ENCODE peak calls at places on chromosome 16, in five cellular contexts. O, T, D, W and Z are unnamed samples.

GRCh38 chr16:9090101-9090959 is 1.1 kb upstream of the HAPSTR1 start:
- DNase-seq in O (peak; percentile 64), T (no peak), D (peak; percentile 80), W (peak; percentile 50), Z (peak; percentile 57)

GRCh38 chr16:534089-534635 is 6.7 kb downstream of the CAPN15 start:
- DNase-seq in O (no peak), T (no peak), D (no peak), W (no peak), Z (peak; percentile 71)

GRCh38 chr16:48067388-48067787 is 88.4 kb downstream of the ABCC12 start:
- DNase-seq in O (no peak), T (no peak), D (no peak), W (no peak), Z (no peak)

GRCh38 chr16:28101533-28101890 is 38.0 kb upstream of the GSG1L start:
- DNase-seq in O (no peak), T (no peak), D (no peak), W (no peak), Z (no peak)

GRCh38 chr16:21001262-21001661 is 100.7 kb downstream of the LYRM1 start:
- DNase-seq in O (peak; percentile 80), T (peak; percentile 38), D (peak; percentile 63), W (peak; percentile 35), Z (no peak)

GRCh38 chr16:71467810-71468209 is 5.8 kb upstream of the ZNF23 start:
- DNase-seq in O (peak; percentile 76), T (no peak), D (peak; percentile 85), W (peak; percentile 69), Z (peak; percentile 70)

GRCh38 chr16:59463776-59464175 is 729.7 kb upstream of the GOT2 start:
- DNase-seq in O (no peak), T (no peak), D (no peak), W (no peak), Z (no peak)

GRCh38 chr16:71426069-71426879 is 15.6 kb downstream of the TLE7 start:
- DNase-seq in O (peak; percentile 95), T (peak; percentile 95), D (peak; percentile 88), W (peak; percentile 70), Z (peak; percentile 81)

GRCh38 chr16:80356365-80356764 is 184.4 kb upstream of the DYNLRB2 start:
- DNase-seq in O (no peak), T (no peak), D (no peak), W (no peak), Z (no peak)

GRCh38 chr16:53053967-53054669 is 673 bp upstream of the CHD9 start:
- DNase-seq in O (no peak), T (no peak), D (no peak), W (peak; percentile 63), Z (peak; percentile 34)

GRCh38 chr16:5006348-5007193 is 27.2 kb downstream of the NAGPA start:
- DNase-seq in O (no peak), T (no peak), D (no peak), W (no peak), Z (no peak)

GRCh38 chr16:27980919-27981670 is 82.4 kb downstream of the GSG1L start:
- DNase-seq in O (no peak), T (no peak), D (no peak), W (no peak), Z (no peak)

GRCh38 chr16:12231666-12232065 is 255.1 kb downstream of the SNX29 start:
- DNase-seq in O (no peak), T (no peak), D (no peak), W (peak; percentile 84), Z (no peak)

GRCh38 chr16:87702325-87702811 is 63.4 kb downstream of the KLHDC4 start:
- DNase-seq in O (peak; percentile 83), T (no peak), D (peak; percentile 79), W (peak; percentile 30), Z (peak; percentile 26)

GRCh38 chr16:4891886-4892216 is 44.6 kb downstream of the UBN1 start:
- DNase-seq in O (no peak), T (no peak), D (no peak), W (peak; percentile 21), Z (no peak)

GRCh38 chr16:54407596-54407995 is 121.0 kb upstream of the IRX3 start:
- DNase-seq in O (no peak), T (no peak), D (no peak), W (peak; percentile 78), Z (no peak)

GRCh38 chr16:51540259-51540658 is 389.2 kb upstream of the SALL1 start:
- DNase-seq in O (no peak), T (no peak), D (no peak), W (peak; percentile 74), Z (no peak)

GRCh38 chr16:59973966-59974365 is 1239.8 kb upstream of the GOT2 start:
- DNase-seq in O (no peak), T (no peak), D (no peak), W (peak; percentile 1), Z (no peak)

GRCh38 chr16:55078153-55078552 is 147.5 kb downstream of the IRX5 start:
- DNase-seq in O (no peak), T (no peak), D (no peak), W (no peak), Z (no peak)

GRCh38 chr16:3541527-3542152 is 35.6 kb downstream of the NLRC3 start:
- DNase-seq in O (peak; percentile 24), T (no peak), D (peak; percentile 67), W (no peak), Z (no peak)

GRCh38 chr16:81551141-81551808 is 106.7 kb downstream of the CMIP start:
- DNase-seq in O (no peak), T (no peak), D (no peak), W (peak; percentile 92), Z (no peak)

GRCh38 chr16:87697256-87697655 is 68.5 kb downstream of the KLHDC4 start:
- DNase-seq in O (no peak), T (no peak), D (no peak), W (no peak), Z (no peak)

GRCh38 chr16:54177052-54177856 is 109.3 kb downstream of the IRX3 start:
- DNase-seq in O (no peak), T (no peak), D (no peak), W (no peak), Z (no peak)

GRCh38 chr16:1169285-1170075 is 16.6 kb downstream of the CACNA1H start:
- DNase-seq in O (no peak), T (no peak), D (no peak), W (no peak), Z (no peak)

GRCh38 chr16:69083306-69083941 is 22.0 kb upstream of the HAS3 start:
- DNase-seq in O (no peak), T (no peak), D (no peak), W (no peak), Z (no peak)

GRCh38 chr16:987846-988245 is 6.3 kb downstream of the SOX8 start:
- DNase-seq in O (no peak), T (no peak), D (no peak), W (no peak), Z (no peak)

GRCh38 chr16:20851601-20852000 is 45.3 kb downstream of the REXO5 start:
- DNase-seq in O (no peak), T (peak; percentile 28), D (no peak), W (peak; percentile 96), Z (peak; percentile 75)

GRCh38 chr16:82111944-82112343 is 58.1 kb downstream of the MPHOSPH6 start:
- DNase-seq in O (no peak), T (no peak), D (no peak), W (no peak), Z (peak; percentile 14)

DNA sequence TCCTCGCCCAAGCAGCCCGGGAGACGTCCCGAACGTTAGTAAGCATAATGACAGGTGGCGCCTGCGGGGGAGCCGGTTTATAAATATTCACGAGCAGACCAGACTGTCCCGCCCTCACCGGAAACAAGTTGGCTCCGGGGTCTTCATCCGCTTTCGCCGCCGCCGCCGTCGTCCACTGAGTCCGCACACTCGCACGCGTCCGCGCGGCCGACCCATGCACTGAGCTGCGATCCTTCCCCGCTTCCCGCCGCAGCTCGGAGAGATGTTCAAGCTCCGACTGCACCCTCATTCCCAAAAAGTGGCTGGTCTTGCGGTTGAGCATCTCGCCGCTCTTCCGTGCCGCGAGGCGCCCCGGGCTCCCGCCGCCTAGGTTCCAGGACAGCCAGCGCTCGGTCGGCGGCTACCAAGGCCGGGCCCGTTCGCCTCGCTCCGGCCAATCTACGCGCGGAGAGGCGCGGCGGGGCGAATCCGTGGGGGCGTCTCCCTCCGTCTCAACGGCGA is 385 bp downstream of the CFAP119 start:
- DNase-seq in O (peak; percentile 80), T (no peak), D (peak; percentile 70), W (peak; percentile 61), Z (peak; percentile 58)
- TF ChIP-seq EZH2phosphoT487 in O (no peak), T (no peak), D (no peak), W (no peak), Z (no peak)

GRCh38 chr16:57517397-57518367 is 18.7 kb downstream of the CCDC102A start:
- DNase-seq in O (no peak), T (no peak), D (no peak), W (no peak), Z (no peak)

GRCh38 chr16:57518520-57518919 is 17.9 kb downstream of the CCDC102A start:
- DNase-seq in O (peak; percentile 31), T (no peak), D (no peak), W (no peak), Z (no peak)

GRCh38 chr16:57516176-57516725 is 20.1 kb downstream of the CCDC102A start:
- DNase-seq in O (no peak), T (no peak), D (no peak), W (no peak), Z (no peak)

GRCh38 chr16:57514891-57515600 is 21.3 kb downstream of the CCDC102A start:
- DNase-seq in O (no peak), T (no peak), D (no peak), W (no peak), Z (no peak)

GRCh38 chr16:57516773-57517172 is 19.6 kb downstream of the CCDC102A start:
- DNase-seq in O (no peak), T (no peak), D (no peak), W (no peak), Z (no peak)
- TF ChIP-seq EZH2 in O (no peak), T (no peak), D (no peak), W (no peak), Z (no peak)

DNA sequence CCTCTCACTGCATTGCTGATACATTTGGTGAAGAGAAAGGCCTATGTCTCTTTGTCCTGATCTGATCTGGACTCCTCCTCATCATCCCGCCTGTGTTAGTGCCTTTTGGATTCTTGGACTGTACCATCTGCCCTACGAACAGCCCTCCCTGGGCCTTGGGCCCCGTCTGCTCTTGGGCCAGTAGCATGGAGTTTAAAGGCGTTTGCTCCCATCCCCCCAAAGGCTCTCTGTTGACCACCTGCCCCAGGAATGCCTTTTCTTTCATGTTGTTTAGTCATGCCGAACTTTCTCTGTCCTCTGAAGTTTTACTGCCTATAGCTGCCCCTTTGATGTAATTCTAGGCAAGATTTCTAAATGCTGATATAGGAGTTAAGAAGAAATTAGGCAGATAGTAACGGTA is 30.9 kb upstream of the MEAK7 start:
- DNase-seq in O (peak; percentile 69), T (no peak), D (peak; percentile 57), W (no peak), Z (no peak)
- H3K4me2 ChIP-seq in O (peak overlapping the region; percentile 66), T (no peak overlapping the region), D (peak overlapping the region; percentile 62), W (no peak overlapping the region), Z (no peak overlapping the region)

GRCh38 chr16:89811321-89811720 is 5.1 kb downstream of the FANCA start:
- DNase-seq in O (no peak), T (no peak), D (no peak), W (no peak), Z (no peak)

GRCh38 chr16:89821438-89822187 is 5.2 kb upstream of the FANCA start:
- DNase-seq in O (no peak), T (no peak), D (no peak), W (no peak), Z (no peak)

GRCh38 chr16:89815639-89816348 is 653 bp downstream of the FANCA start:
- DNase-seq in O (peak; percentile 39), T (no peak), D (peak; percentile 39), W (peak; percentile 29), Z (no peak)
- TF ChIP-seq EZH2phosphoT487 in O (no peak), T (no peak), D (no peak), W (no peak), Z (no peak)

GRCh38 chr16:86502856-86503748 is 7.2 kb upstream of the FOXF1 start:
- DNase-seq in O (no peak), T (no peak), D (peak; percentile 52), W (peak; percentile 26), Z (no peak)
- TF ChIP-seq EZH2 in O (peak; percentile 73), T (no peak), D (peak; percentile 94), W (peak; percentile 69), Z (peak; percentile 66)